ENCODE peak calls at places on chromosomes 2 and 18, in six cellular contexts. I, K, M, P, U and R are unnamed samples.

GRCh38 chr2:209368924-209369323 is 54.9 kb upstream of the MAP2 start:
- DNase-seq in I (no peak), K (peak; percentile 39), M (peak; percentile 48), P (peak; percentile 2), U (peak; percentile 96), R (no peak)

GRCh38 chr2:31239842-31240198 is 5.9 kb downstream of the EHD3 start:
- DNase-seq in I (peak; percentile 45), K (no peak), M (no peak), P (no peak), U (no peak), R (no peak)

GRCh38 chr18:48801728-48802542 is 148.8 kb downstream of the SMAD7 start:
- DNase-seq in I (no peak), K (no peak), M (peak; percentile 67), P (no peak), U (no peak), R (no peak)

GRCh38 chr2:50571278-50571677 is 460.7 kb downstream of the NRXN1 start:
- DNase-seq in I (no peak), K (no peak), M (no peak), P (no peak), U (no peak), R (no peak)

GRCh38 chr18:23213200-23213599 is 77.9 kb downstream of the CABLES1 start:
- DNase-seq in I (no peak), K (no peak), M (no peak), P (no peak), U (no peak), R (no peak)

GRCh38 chr18:11726556-11726955 is 37.5 kb downstream of the GNAL start:
- DNase-seq in I (no peak), K (no peak), M (no peak), P (no peak), U (no peak), R (no peak)

GRCh38 chr2:144382848-144383247 is 137.1 kb downstream of the ZEB2 start:
- DNase-seq in I (no peak), K (no peak), M (no peak), P (peak; percentile 80), U (no peak), R (no peak)

GRCh38 chr18:30415903-30416302 is 626.6 kb downstream of the DSC3 start:
- DNase-seq in I (no peak), K (no peak), M (no peak), P (no peak), U (no peak), R (no peak)

GRCh38 chr2:61762292-61762691 is 91.6 kb downstream of the FAM161A start:
- DNase-seq in I (no peak), K (no peak), M (no peak), P (peak; percentile 35), U (no peak), R (no peak)

GRCh38 chr2:104332733-104333132 is 521.2 kb upstream of the POU3F3 start:
- DNase-seq in I (no peak), K (no peak), M (no peak), P (no peak), U (no peak), R (no peak)

GRCh38 chr2:120302301-120302700 is 43.6 kb upstream of the INHBB start:
- DNase-seq in I (no peak), K (no peak), M (no peak), P (no peak), U (no peak), R (no peak)
- H3K27ac ChIP-seq in I (no peak overlapping the region), K (no peak overlapping the region), M (no peak overlapping the region), P (no peak overlapping the region), U (no peak overlapping the region), R (no peak overlapping the region)

DNA sequence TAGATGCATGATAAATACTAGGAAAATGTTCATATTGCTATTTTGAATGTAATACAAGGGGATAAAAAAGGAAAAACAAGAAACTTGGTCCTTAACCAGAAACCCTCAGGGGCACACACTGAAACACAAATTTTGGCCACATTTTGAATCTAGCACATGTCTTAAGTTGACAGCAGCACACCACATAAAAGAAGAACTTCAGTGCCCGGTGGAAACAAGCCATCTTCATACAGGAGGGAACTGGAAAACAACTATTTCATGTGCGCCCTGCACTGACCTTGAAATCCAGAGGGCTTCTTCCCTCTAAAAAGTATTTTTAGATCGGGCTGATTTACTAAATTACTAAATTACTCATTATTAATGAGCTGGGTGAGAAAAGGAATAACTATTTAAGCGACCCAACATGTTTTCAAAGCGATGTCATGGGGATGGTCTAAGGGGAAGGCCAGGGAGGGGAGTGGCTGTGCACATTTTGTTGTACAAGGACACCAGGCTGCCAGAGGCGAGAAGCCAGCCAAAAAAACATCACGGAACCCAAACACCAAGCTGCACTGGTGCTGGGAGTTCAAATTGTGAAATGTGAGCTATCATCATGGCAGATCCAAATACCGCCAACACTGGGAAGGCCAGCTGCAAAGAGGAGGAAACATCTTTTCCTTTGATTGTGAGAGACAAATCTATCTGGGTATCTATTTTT is 150.6 kb upstream of the LMAN1 start:
- DNase-seq in I (peak; percentile 50), K (no peak), M (peak; percentile 18), P (no peak), U (no peak), R (no peak)
- H3K27ac ChIP-seq in I (no peak overlapping the region), K (no peak overlapping the region), M (peak overlapping the region; percentile 62), P (no peak overlapping the region), U (no peak overlapping the region), R (no peak overlapping the region)

GRCh38 chr18:80200932-80201672 is 46.2 kb downstream of the PARD6G start:
- DNase-seq in I (no peak), K (no peak), M (no peak), P (no peak), U (no peak), R (no peak)
- H3K27ac ChIP-seq in I (no peak overlapping the region), K (no peak overlapping the region), M (no peak overlapping the region), P (no peak overlapping the region), U (no peak overlapping the region), R (peak overlapping the region; percentile 11)

GRCh38 chr2:88639865-88640264 is 12.6 kb upstream of the EIF2AK3 start:
- DNase-seq in I (no peak), K (no peak), M (no peak), P (no peak), U (no peak), R (no peak)
- H3K27ac ChIP-seq in I (no peak overlapping the region), K (no peak overlapping the region), M (no peak overlapping the region), P (no peak overlapping the region), U (no peak overlapping the region), R (no peak overlapping the region)

DNA sequence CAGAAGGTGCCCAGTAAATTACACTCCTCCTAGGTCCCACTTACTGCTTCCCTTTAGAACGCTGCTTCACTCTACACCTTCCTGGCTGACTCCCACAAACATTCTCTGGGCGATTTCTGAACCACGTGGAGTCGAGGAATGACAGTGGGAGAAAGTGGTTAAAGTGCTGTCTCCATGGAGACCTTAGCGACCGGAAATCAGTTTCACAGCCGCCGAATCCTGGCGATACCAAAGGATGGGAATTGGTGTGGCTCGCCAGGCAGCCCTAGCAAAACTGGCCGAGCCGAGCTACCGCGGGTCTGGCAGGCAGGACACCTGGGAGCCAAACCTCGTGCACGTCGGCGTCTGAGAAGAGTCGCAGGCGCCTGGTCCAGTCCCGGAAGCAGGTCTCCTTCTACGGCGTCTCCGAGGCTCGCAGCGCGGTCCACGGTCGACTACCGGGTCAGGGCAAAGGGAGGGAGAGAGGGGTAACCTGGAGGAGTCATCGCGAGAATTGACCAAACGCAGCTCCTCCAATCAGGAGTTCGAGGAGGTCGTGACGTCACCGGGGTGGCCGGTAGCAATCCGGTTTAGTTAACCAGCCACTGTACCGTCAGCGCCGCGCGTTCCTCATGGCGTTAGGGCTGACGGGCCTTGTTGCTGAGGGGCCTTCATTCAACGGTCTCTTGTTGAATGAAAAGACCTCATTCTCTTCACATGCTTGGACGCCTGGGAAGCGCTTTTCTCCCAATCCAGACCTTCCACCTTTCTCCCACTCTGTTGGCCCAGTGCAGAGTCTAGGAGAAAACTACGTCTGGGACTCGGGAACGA is at the start of gene THADA:
- DNase-seq in I (peak; percentile 98), K (peak; percentile 96), M (peak; percentile 100), P (peak; percentile 98), U (peak; percentile 99), R (peak; percentile 98)
- H3K27ac ChIP-seq in I (peak within 1 kb of the TSS; percentile 97), K (peak within 1 kb of the TSS; percentile 93), M (peak within 1 kb of the TSS; percentile 92), P (peak within 1 kb of the TSS; percentile 94), U (peak within 1 kb of the TSS; percentile 86), R (peak within 1 kb of the TSS; percentile 91)

DNA sequence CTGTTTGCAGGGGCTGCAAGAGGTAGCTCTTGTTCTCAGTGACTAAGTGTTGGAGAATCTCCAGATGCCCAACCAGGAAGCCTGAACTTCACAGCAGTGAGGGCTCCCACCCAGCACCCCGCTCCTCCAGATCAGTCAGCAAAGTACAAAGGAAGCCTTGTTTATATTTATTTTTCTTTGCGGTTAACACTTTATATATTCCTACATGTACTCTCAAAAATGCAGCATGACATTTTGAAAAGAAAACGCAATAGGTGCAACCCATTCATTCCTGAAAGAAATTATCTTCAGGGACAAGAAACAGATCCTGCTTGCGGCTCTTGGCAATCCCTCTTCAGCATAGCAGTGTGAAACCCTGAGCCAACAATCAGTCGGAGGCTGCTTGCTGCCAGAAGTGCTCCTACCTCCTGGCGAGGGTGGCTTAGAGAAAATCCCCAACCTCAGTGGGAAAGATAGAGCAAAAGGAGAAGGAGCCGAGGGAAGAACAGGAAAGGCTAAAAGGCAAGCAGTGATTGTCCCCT is 66.0 kb upstream of the ATL2 start:
- DNase-seq in I (no peak), K (no peak), M (no peak), P (no peak), U (no peak), R (no peak)
- H3K27ac ChIP-seq in I (no peak overlapping the region), K (no peak overlapping the region), M (peak overlapping the region; percentile 57), P (no peak overlapping the region), U (no peak overlapping the region), R (no peak overlapping the region)